ENCODE peak calls at places on chromosomes 4 and X, in four cellular contexts. O is heart left ventricle, Z is left lung, G is upper lobe of right lung. H is an unnamed sample.

GRCh38 chrX:37349131-37350033 is at the start of gene PRRG1:
- DNase-seq in Z (peak; percentile 83), O (peak; percentile 86), G (peak; percentile 89), H (peak; percentile 83)

GRCh38 chr4:56186808-56187523 is 200.3 kb downstream of the AASDH start:
- DNase-seq in G (no peak), O (no peak), Z (no peak), H (no peak)

GRCh38 chrX:29110041-29110440 is 522.8 kb downstream of the IL1RAPL1 start:
- DNase-seq in G (no peak), Z (no peak), O (no peak), H (no peak)

GRCh38 chr4:162830899-162831298 is 335.8 kb downstream of the NAF1 start:
- DNase-seq in O (no peak), G (no peak), Z (no peak), H (no peak)

GRCh38 chr4:113335771-113336170 is 286.3 kb downstream of the ANK2 start:
- DNase-seq in G (no peak), Z (no peak), O (no peak), H (no peak)

GRCh38 chrX:15320297-15320696 is 4.9 kb upstream of the ASB11 start:
- DNase-seq in Z (no peak), G (no peak), O (no peak), H (no peak)

GRCh38 chrX:44871114-44871645 is 1.8 kb upstream of the KDM6A start:
- DNase-seq in G (peak; percentile 63), Z (peak; percentile 45), O (peak; percentile 34), H (no peak)

GRCh38 chr4:24582235-24582863 is 2.0 kb downstream of the DHX15 start:
- DNase-seq in G (no peak), O (no peak), Z (no peak), H (no peak)

GRCh38 chr4:41994461-41994860 is 4.1 kb downstream of the SLC30A9 start:
- DNase-seq in Z (no peak), O (no peak), G (no peak), H (no peak)

GRCh38 chr4:142595222-142595871 is 250.8 kb downstream of the INPP4B start:
- DNase-seq in Z (no peak), G (no peak), O (no peak), H (no peak)

GRCh38 chrX:13489451-13489850 is 80.0 kb upstream of the EGFL6 start:
- DNase-seq in G (peak; percentile 61), O (peak; percentile 51), Z (peak; percentile 58), H (peak; percentile 86)

GRCh38 chrX:12128017-12128416 is 10.3 kb upstream of the FRMPD4 start:
- DNase-seq in G (no peak), Z (no peak), O (no peak), H (no peak)

GRCh38 chrX:45850197-45850774 is 649.6 kb upstream of the DIPK2B start:
- DNase-seq in G (no peak), O (no peak), Z (no peak), H (no peak)

GRCh38 chr4:121484633-121485032 is 103.8 kb upstream of the QRFPR start:
- DNase-seq in Z (no peak), G (peak; percentile 64), O (no peak), H (no peak)

GRCh38 chr4:16194199-16194598 is 32.1 kb downstream of the TAPT1 start:
- DNase-seq in G (no peak), O (peak; percentile 36), Z (no peak), H (no peak)

GRCh38 chrX:69192603-69193002 is 27.4 kb upstream of the PJA1 start:
- DNase-seq in Z (no peak), O (no peak), G (no peak), H (no peak)

GRCh38 chr4:159178147-159178541 is 75.3 kb downstream of the RAPGEF2 start:
- DNase-seq in Z (no peak), G (no peak), O (no peak), H (no peak)
- H3K4me1 ChIP-seq in Z (peaks cover 17% of the 10 kb centered on the region), G (peaks cover 57% of the 10 kb centered on the region), O (peaks cover 82% of the 10 kb centered on the region), H (peaks cover 7% of the 10 kb centered on the region)

GRCh38 chr4:28845158-28845557 is 1875.0 kb upstream of the PCDH7 start:
- DNase-seq in G (no peak), O (no peak), Z (no peak), H (no peak)
- H3K9me3 ChIP-seq in G (no peaks in the 10 kb centered on the region), O (no peaks in the 10 kb centered on the region), Z (peaks cover 6% of the 10 kb centered on the region), H (no peaks in the 10 kb centered on the region)

DNA sequence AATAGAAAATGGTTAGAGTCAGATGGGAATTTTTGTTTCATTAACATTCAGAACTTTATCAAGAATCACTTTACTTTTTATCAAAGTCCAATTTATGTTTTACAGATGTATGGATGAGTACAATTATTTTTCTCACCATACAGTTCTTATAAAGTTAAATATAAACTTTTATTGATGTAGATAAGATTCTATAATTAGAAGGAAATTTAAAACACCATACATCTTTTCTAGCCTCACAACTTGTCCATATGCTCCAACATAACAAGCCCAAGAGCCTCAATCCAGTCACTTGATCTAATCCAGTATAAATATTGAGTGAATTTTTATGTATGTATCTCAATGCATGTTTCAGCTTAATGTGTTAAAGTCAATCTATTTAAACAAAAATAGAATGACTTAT is 113.9 kb downstream of the IQCM start:
- DNase-seq in Z (no peak), O (no peak), G (no peak), H (no peak)
- H3K4me1 ChIP-seq in Z (no peaks in the 10 kb centered on the region), O (no peaks in the 10 kb centered on the region), G (no peaks in the 10 kb centered on the region), H (no peaks in the 10 kb centered on the region)

GRCh38 chrX:77299549-77299948 is 147.6 kb upstream of the FGF16 start:
- DNase-seq in Z (no peak), G (no peak), O (no peak), H (no peak)
- H3K9me3 ChIP-seq in Z (no peaks in the 10 kb centered on the region), G (no peaks in the 10 kb centered on the region), O (no peaks in the 10 kb centered on the region), H (no peaks in the 10 kb centered on the region)

DNA sequence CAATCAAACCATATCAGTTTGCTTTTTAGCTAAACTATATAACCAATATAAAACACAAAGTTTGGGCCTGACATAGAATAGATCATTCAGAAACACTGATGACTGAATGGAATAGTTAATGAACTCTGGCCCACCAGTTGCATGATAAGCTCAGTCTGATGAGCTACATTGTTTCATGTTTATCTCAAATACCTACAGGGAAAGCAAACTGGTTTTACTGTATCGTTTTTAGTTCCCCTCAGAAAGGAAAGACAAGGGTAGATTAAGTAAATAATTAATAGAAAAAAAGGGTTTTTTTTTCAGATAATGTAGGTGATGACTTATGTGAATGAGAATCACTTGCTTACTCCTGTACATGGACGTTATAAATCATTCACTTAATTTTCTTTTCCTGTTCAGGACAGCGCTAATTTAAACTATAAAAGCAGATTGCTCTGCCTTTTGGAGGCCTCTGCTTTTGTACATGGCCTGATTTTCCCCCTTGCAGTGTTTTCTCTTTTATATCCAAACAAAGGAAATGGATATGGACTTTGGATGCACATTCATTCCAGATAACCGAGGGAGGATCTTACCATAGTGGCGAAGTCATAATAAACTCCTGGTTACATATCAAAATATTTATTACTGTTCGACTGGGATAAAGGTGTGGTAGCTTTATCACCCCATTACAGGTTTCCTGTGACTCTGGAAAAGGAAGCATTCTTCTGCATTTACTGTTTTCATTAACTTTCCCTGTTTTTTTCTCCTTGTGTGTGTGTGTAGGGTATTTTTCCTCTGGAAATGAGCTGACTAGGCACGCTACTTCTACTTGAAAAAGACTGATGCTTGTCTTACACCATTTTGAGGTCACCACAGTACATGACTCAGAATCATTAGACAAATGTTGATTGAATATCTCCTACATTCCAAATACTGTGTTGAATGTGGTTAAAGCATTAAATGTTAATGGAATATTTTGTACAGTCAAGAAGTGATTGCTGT is 373.1 kb upstream of the HS3ST1 start:
- DNase-seq in Z (no peak), O (no peak), G (no peak), H (no peak)
- H3K4me1 ChIP-seq in Z (no peaks in the 10 kb centered on the region), O (no peaks in the 10 kb centered on the region), G (no peaks in the 10 kb centered on the region), H (no peaks in the 10 kb centered on the region)

GRCh38 chr4:140742838-140743193 is 13.4 kb downstream of the TBC1D9 start:
- DNase-seq in Z (no peak), O (no peak), G (no peak), H (no peak)
- H3K9me3 ChIP-seq in Z (no peaks in the 10 kb centered on the region), O (no peaks in the 10 kb centered on the region), G (no peaks in the 10 kb centered on the region), H (no peaks in the 10 kb centered on the region)

GRCh38 chr4:7131498-7132031 is 60.8 kb upstream of the SORCS2 start:
- DNase-seq in Z (no peak), O (no peak), G (no peak), H (no peak)
- H3K4me1 ChIP-seq in Z (peaks cover 4% of the 10 kb centered on the region), O (peaks cover 6% of the 10 kb centered on the region), G (peaks cover 8% of the 10 kb centered on the region), H (no peaks in the 10 kb centered on the region)

H was measured in aorta.